ENCODE peak calls at places on chromosomes 11 and 22, in four cellular contexts. One of them, this sample, is unnamed.

GRCh38 chr22:50315289-50316113 is 8.1 kb upstream of the PLXNB2 start:
- DNase-seq in HepG2: no peak
- DNase-seq in GM12878: no peak
- DNase-seq in A549: no peak
- DNase-seq in this sample: no peak

GRCh38 chr22:48718818-48719500 is 1108.7 kb downstream of the BRD1 start:
- DNase-seq in GM12878: no peak
- DNase-seq in HepG2: no peak
- DNase-seq in A549: no peak
- DNase-seq in this sample: no peak

GRCh38 chr11:134854391-134854991 is 442.4 kb upstream of the B3GAT1 start:
- DNase-seq in GM12878: no peak
- DNase-seq in A549: no peak
- DNase-seq in HepG2: no peak
- DNase-seq in this sample: no peak

GRCh38 chr11:61082931-61083531 is 19.3 kb upstream of the CD5 start:
- DNase-seq in HepG2: no peak
- DNase-seq in GM12878: no peak
- DNase-seq in A549: no peak
- DNase-seq in this sample: no peak

GRCh38 chr11:125154380-125155099 is 10.0 kb upstream of the PKNOX2 start:
- DNase-seq in A549: no peak
- DNase-seq in HepG2: no peak
- DNase-seq in GM12878: no peak
- DNase-seq in this sample: no peak

GRCh38 chr11:93831343-93832082 is 18.9 kb downstream of the VSTM5 start:
- DNase-seq in GM12878: no peak
- DNase-seq in HepG2: no peak
- DNase-seq in A549: no peak
- DNase-seq in this sample: no peak

GRCh38 chr11:61378713-61379313 is 13.6 kb upstream of the TMEM216 start:
- DNase-seq in A549: peak; percentile 74
- DNase-seq in HepG2: peak; percentile 49
- DNase-seq in GM12878: no peak
- DNase-seq in this sample: no peak

GRCh38 chr11:128874406-128874805 is 7.3 kb upstream of the KCNJ1 start:
- DNase-seq in GM12878: no peak
- DNase-seq in A549: no peak
- DNase-seq in HepG2: no peak
- DNase-seq in this sample: no peak

GRCh38 chr22:31134688-31135087 is 5.6 kb downstream of the PLA2G3 start:
- DNase-seq in GM12878: no peak
- DNase-seq in A549: no peak
- DNase-seq in HepG2: no peak
- DNase-seq in this sample: no peak

GRCh38 chr11:59708537-59708936 is 5.1 kb downstream of the OR10V1 start:
- DNase-seq in GM12878: no peak
- DNase-seq in A549: no peak
- DNase-seq in HepG2: no peak
- DNase-seq in this sample: no peak

GRCh38 chr11:10893713-10894112 is 35.9 kb upstream of the ZBED5 start:
- DNase-seq in A549: peak; percentile 90
- DNase-seq in GM12878: no peak
- DNase-seq in HepG2: peak; percentile 50
- DNase-seq in this sample: no peak

GRCh38 chr11:68340784-68341556 is 28.6 kb downstream of the LRP5 start:
- DNase-seq in HepG2: no peak
- DNase-seq in A549: peak; percentile 56
- DNase-seq in GM12878: peak; percentile 54
- DNase-seq in this sample: no peak

GRCh38 chr11:105211806-105212531 is 72.4 kb upstream of the CARD18 start:
- DNase-seq in GM12878: no peak
- DNase-seq in A549: no peak
- DNase-seq in HepG2: no peak
- DNase-seq in this sample: peak; percentile 46

GRCh38 chr11:123238297-123238696 is 43.2 kb upstream of the CLMP start:
- DNase-seq in GM12878: no peak
- DNase-seq in A549: no peak
- DNase-seq in HepG2: no peak
- DNase-seq in this sample: no peak

GRCh38 chr11:1557904-1558831 is 13.9 kb downstream of the DUSP8 start:
- DNase-seq in HepG2: no peak
- DNase-seq in A549: peak; percentile 53
- DNase-seq in GM12878: no peak
- DNase-seq in this sample: no peak

GRCh38 chr11:32426192-32426591 is 9.1 kb downstream of the WT1 start:
- DNase-seq in GM12878: no peak
- DNase-seq in HepG2: no peak
- DNase-seq in A549: no peak
- DNase-seq in this sample: no peak

GRCh38 chr11:103907548-103908455 is 128.6 kb upstream of the DDI1 start:
- DNase-seq in GM12878: no peak
- DNase-seq in HepG2: no peak
- DNase-seq in A549: no peak
- DNase-seq in this sample: peak; percentile 88

GRCh38 chr11:3809624-3809928 is 1.2 kb downstream of the PGAP2 start:
- DNase-seq in HepG2: no peak
- DNase-seq in A549: no peak
- DNase-seq in GM12878: no peak
- DNase-seq in this sample: no peak

GRCh38 chr22:48807155-48807554 is 1020.5 kb downstream of the BRD1 start:
- DNase-seq in GM12878: no peak
- DNase-seq in A549: no peak
- DNase-seq in HepG2: no peak
- DNase-seq in this sample: no peak

GRCh38 chr11:31827458-31828206 is 16.5 kb upstream of the PAX6 start:
- DNase-seq in GM12878: no peak
- DNase-seq in A549: no peak
- DNase-seq in HepG2: no peak
- DNase-seq in this sample: no peak

GRCh38 chr22:20106205-20106848 is 9.6 kb upstream of the RANBP1 start:
- DNase-seq in A549: no peak
- DNase-seq in GM12878: no peak
- DNase-seq in HepG2: no peak
- DNase-seq in this sample: no peak

GRCh38 chr22:17579535-17579981 is 16.3 kb downstream of the SLC25A18 start:
- DNase-seq in GM12878: no peak
- DNase-seq in A549: no peak
- DNase-seq in HepG2: no peak
- DNase-seq in this sample: no peak

GRCh38 chr11:45285289-45285828 is 782 bp downstream of the SYT13 start:
- DNase-seq in HepG2: no peak
- DNase-seq in A549: no peak
- DNase-seq in GM12878: no peak
- DNase-seq in this sample: no peak

GRCh38 chr11:59216654-59217640 is 4.2 kb upstream of the MPEG1 start:
- DNase-seq in GM12878: peak; percentile 99
- DNase-seq in HepG2: no peak
- DNase-seq in A549: no peak
- DNase-seq in this sample: no peak

GRCh38 chr11:8138526-8138925 is 30.3 kb downstream of the RIC3 start:
- DNase-seq in HepG2: no peak
- DNase-seq in GM12878: no peak
- DNase-seq in A549: no peak
- DNase-seq in this sample: no peak

GRCh38 chr11:64090811-64091516 is 55.2 kb downstream of the FLRT1 start:
- DNase-seq in HepG2: no peak
- DNase-seq in A549: peak; percentile 41
- DNase-seq in GM12878: no peak
- DNase-seq in this sample: no peak

GRCh38 chr11:69010964-69011623 is 2.0 kb downstream of the MRGPRF start:
- DNase-seq in GM12878: no peak
- DNase-seq in A549: peak; percentile 31
- DNase-seq in HepG2: no peak
- DNase-seq in this sample: no peak

GRCh38 chr11:115257286-115258077 is 246.7 kb downstream of the CADM1 start:
- DNase-seq in A549: no peak
- DNase-seq in HepG2: no peak
- DNase-seq in GM12878: no peak
- DNase-seq in this sample: no peak

GRCh38 chr22:42919199-42919598 is 62.1 kb upstream of the ARFGAP3 start:
- DNase-seq in GM12878: no peak
- DNase-seq in A549: peak; percentile 22
- DNase-seq in HepG2: peak; percentile 59
- DNase-seq in this sample: no peak

GRCh38 chr22:17772249-17772962 is 1.9 kb downstream of the BID start:
- DNase-seq in GM12878: no peak
- DNase-seq in A549: no peak
- DNase-seq in HepG2: no peak
- DNase-seq in this sample: no peak

GRCh38 chr11:64150481-64151239 is 15.3 kb downstream of the MACROD1 start:
- DNase-seq in GM12878: no peak
- DNase-seq in HepG2: no peak
- DNase-seq in A549: no peak
- DNase-seq in this sample: no peak

GRCh38 chr11:57903441-57904123 is 120.1 kb upstream of the OR9Q1 start:
- DNase-seq in HepG2: no peak
- DNase-seq in A549: peak; percentile 45
- DNase-seq in GM12878: no peak
- DNase-seq in this sample: no peak

GRCh38 chr11:117606807-117607206 is 190.2 kb downstream of the DSCAML1 start:
- DNase-seq in HepG2: no peak
- DNase-seq in GM12878: peak; percentile 55
- DNase-seq in A549: no peak
- DNase-seq in this sample: no peak

GRCh38 chr11:66845143-66845875 is 2.1 kb downstream of the RCE1 start:
- DNase-seq in GM12878: no peak
- DNase-seq in A549: no peak
- DNase-seq in HepG2: no peak
- DNase-seq in this sample: no peak
- TF ChIP-seq MYC in GM12878: no peak
- TF ChIP-seq MYC in A549: no peak
- TF ChIP-seq MYC in HepG2: no peak
- TF ChIP-seq MYC in this sample: no peak

GRCh38 chr11:110988731-110989130 is 256.8 kb upstream of the POU2AF2 start:
- DNase-seq in A549: no peak
- DNase-seq in GM12878: no peak
- DNase-seq in HepG2: no peak
- DNase-seq in this sample: no peak
- TF ChIP-seq MYC in A549: no peak
- TF ChIP-seq MYC in GM12878: no peak
- TF ChIP-seq MYC in HepG2: no peak
- TF ChIP-seq MYC in this sample: no peak

DNA sequence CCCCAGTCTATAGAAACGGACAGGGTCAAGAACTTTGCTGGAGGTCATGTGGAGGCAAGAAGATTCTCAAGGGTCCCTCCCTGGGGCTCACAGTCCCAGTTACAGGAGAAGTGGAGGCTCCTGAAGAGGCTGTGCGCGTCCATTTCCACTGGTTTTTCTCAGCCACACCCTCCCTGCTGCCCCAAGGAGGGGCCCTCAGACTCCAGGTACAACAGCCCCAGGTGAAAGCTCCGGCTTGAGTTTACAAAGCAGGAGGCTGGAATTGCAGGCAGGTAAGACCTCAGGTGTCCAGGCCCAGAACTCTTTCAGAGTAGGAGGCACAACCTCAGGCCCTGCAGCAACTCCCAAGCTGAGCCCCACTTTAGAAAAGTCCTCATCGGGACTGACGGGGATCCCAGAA is 3.1 kb downstream of the SHANK2 start:
- DNase-seq in GM12878: no peak
- DNase-seq in HepG2: no peak
- DNase-seq in A549: no peak
- DNase-seq in this sample: no peak
- TF ChIP-seq MYC in GM12878: no peak
- TF ChIP-seq MYC in HepG2: no peak
- TF ChIP-seq MYC in A549: no peak
- TF ChIP-seq MYC in this sample: no peak

GRCh38 chr22:44761025-44761424 is 8.7 kb downstream of the ARHGAP8 start:
- DNase-seq in HepG2: no peak
- DNase-seq in A549: no peak
- DNase-seq in GM12878: no peak
- DNase-seq in this sample: no peak
- TF ChIP-seq MYC in HepG2: no peak
- TF ChIP-seq MYC in A549: no peak
- TF ChIP-seq MYC in GM12878: no peak
- TF ChIP-seq MYC in this sample: no peak

DNA sequence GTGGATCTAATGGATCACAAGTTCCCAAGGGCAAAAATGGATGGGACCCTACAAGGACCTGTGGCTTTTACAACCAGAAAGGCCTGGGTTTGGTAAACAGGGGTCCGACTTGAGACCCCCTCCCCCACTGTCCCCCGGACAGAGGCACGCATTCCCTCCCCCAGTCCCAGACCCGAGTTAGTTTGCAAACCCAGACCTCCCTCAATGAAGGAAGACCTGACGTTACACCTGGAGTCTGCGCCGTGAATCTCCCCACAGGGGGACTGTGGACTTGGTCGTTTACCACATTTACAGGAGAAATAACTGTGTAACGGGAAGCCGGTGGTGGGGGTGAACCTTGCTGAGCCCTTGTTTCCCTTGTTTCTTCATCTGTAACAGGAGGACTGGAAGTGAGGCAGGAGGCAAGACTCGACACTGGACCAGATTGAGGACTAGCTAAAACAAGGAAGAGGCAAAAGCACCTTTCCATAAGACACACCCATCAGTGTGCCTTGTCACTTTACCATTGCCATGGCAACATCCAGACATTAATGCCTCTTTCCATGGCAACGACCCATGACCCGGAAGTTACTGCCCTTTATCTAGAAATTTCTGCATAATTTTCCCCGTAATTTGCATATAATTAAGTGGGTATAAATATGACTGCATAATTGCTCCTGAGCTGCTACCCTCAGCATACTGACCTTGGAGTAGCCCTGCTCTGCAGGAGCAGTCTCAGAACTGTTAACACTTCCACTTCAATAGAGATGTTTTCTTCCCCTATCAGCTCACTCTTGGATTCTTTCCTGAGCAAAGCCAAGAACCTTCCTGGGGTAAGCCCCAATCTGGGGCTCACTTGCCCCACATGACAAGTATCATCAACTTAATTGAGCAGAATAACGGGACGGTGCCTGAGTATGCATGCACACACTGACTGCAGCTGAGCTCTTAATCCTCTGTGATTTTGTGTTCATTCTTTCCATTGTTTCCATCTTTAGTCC is 25.4 kb downstream of the PDGFB start:
- DNase-seq in HepG2: no peak
- DNase-seq in A549: peak; percentile 24
- DNase-seq in GM12878: no peak
- DNase-seq in this sample: no peak
- TF ChIP-seq MYC in HepG2: no peak
- TF ChIP-seq MYC in A549: no peak
- TF ChIP-seq MYC in GM12878: no peak
- TF ChIP-seq MYC in this sample: no peak

DNA sequence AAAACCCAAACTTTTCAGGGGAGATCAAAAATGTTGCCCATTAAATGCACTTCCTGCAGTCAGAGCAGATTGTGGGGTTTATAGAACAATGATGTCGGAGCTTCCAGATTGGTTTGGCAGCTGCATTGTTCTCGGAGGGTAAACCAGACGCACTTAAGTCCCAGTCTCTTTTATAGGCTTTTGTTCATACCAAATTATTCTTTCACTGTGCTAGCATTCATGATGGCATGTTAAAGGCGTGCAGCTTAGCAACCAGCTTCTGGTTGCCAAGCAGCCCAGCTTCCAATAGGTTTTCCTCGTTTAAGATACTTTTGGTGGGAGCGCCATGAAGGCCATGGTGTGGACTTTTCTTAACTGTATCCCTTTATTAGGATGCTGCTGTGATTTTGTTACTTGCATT is 40.9 kb downstream of the ZC3H12C start:
- DNase-seq in HepG2: no peak
- DNase-seq in GM12878: no peak
- DNase-seq in A549: no peak
- DNase-seq in this sample: peak; percentile 44
- TF ChIP-seq MYC in HepG2: no peak
- TF ChIP-seq MYC in GM12878: no peak
- TF ChIP-seq MYC in A549: no peak
- TF ChIP-seq MYC in this sample: no peak